ENCODE peak calls at places on chromosomes 1 and 21, in five cellular contexts. K is mucosa of descending colon, C is lung, X is esophagus muscularis mucosa, N is neural progenitor cell. E is an unnamed sample.

GRCh38 chr1:109832935-109833334 is 69.2 kb upstream of the EPS8L3 start:
- DNase-seq in K (no peak), C (no peak), X (no peak), N (no peak), E (no peak)

GRCh38 chr1:34885405-34886247 is 26.1 kb upstream of the SMIM12 start:
- DNase-seq in K (peak; percentile 73), C (peak; percentile 44), X (no peak), N (peak; percentile 74), E (no peak)

GRCh38 chr1:206001476-206001888 is 1.7 kb downstream of the RAB7B start:
- DNase-seq in K (no peak), C (peak; percentile 60), X (no peak), N (no peak), E (no peak)

GRCh38 chr21:45522986-45523385 is 19.3 kb downstream of the SLC19A1 start:
- DNase-seq in K (no peak), C (no peak), X (no peak), N (no peak), E (no peak)

GRCh38 chr1:170663011-170663410 is 920 bp upstream of the PRRX1 start:
- DNase-seq in K (no peak), C (no peak), X (no peak), N (peak; percentile 75), E (no peak)

GRCh38 chr1:10932088-10932487 is 80.4 kb upstream of the TARDBP start:
- DNase-seq in K (no peak), C (no peak), X (no peak), N (no peak), E (no peak)

GRCh38 chr1:174262747-174263241 is 103.5 kb downstream of the RABGAP1L start:
- DNase-seq in K (peak; percentile 28), C (no peak), X (no peak), N (peak; percentile 56), E (peak; percentile 32)

GRCh38 chr21:42216726-42217572 is 2.0 kb upstream of the ABCG1 start:
- DNase-seq in K (no peak), C (no peak), X (no peak), N (no peak), E (no peak)

GRCh38 chr1:58904299-58905125 is 120.7 kb upstream of the JUN start:
- DNase-seq in K (no peak), C (no peak), X (peak; percentile 42), N (no peak), E (no peak)

GRCh38 chr1:155295183-155295941 is 5.9 kb downstream of the PKLR start:
- DNase-seq in K (no peak), C (no peak), X (no peak), N (no peak), E (no peak)

GRCh38 chr1:248421384-248421783 is 18.5 kb downstream of the OR2T1 start:
- DNase-seq in K (no peak), C (no peak), X (no peak), N (no peak), E (no peak)

GRCh38 chr1:160954158-160955104 is at the start of gene ITLN2:
- DNase-seq in K (peak; percentile 39), C (no peak), X (no peak), N (peak; percentile 78), E (no peak)

GRCh38 chr1:54764132-54764921 is at the start of gene PARS2:
- DNase-seq in K (peak; percentile 98), C (peak; percentile 95), X (peak; percentile 98), N (peak; percentile 100), E (peak; percentile 99)

GRCh38 chr1:1920057-1920607 is 1.1 kb upstream of the TMEM52 start:
- DNase-seq in K (no peak), C (no peak), X (no peak), N (no peak), E (no peak)
- H3K4me3 ChIP-seq in K (no peak overlapping the region), C (no peak overlapping the region), X (peak overlapping the region; percentile 62), N (peak overlapping the region; percentile 34), E (no peak overlapping the region)

DNA sequence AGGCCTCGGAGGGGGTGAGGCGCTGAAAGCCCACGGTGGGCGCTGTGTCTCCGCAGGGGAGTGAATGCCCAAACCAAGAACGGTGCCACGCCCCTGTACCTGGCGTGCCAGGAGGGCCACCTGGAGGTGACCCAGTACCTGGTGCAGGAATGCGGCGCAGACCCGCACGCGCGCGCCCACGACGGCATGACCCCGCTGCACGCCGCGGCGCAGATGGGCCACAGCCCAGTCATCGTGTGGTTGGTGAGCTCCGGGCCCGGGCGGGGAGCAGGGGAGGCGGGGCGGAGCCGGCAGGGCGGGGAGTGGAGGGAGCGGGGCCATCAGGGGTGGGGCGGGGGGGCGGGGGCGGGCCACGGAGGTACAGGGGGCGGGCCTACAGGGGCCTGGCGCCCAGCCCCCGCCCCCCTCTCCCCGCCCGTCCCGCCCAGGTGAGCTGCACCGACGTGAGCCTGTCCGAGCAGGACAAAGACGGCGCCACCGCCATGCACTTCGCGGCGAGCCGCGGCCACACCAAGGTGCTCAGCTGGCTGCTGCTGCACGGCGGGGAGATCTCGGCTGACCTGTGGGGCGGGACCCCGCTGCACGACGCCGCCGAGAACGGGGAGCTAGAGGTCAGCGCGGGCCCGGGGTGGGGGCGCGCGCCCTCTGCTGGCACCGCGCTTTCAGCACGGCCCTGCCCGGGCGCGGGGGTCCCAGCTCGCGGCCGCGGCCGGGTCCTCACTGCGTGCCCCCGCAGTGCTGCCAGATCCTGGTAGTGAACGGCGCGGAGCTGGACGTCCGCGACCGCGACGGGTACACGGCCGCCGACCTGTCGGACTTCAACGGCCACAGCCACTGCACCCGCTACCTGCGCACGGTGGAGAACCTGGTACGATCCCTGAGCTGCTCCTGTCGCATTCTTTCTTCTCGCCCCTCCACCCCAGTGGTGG is 15.9 kb downstream of the ESPN start:
- DNase-seq in K (peak; percentile 82), C (peak; percentile 62), X (no peak), N (peak; percentile 84), E (no peak)
- TF ChIP-seq CTCF in K (peak; percentile 32), C (no peak), X (no peak), N (peak; percentile 65), E (peak; percentile 16)

DNA sequence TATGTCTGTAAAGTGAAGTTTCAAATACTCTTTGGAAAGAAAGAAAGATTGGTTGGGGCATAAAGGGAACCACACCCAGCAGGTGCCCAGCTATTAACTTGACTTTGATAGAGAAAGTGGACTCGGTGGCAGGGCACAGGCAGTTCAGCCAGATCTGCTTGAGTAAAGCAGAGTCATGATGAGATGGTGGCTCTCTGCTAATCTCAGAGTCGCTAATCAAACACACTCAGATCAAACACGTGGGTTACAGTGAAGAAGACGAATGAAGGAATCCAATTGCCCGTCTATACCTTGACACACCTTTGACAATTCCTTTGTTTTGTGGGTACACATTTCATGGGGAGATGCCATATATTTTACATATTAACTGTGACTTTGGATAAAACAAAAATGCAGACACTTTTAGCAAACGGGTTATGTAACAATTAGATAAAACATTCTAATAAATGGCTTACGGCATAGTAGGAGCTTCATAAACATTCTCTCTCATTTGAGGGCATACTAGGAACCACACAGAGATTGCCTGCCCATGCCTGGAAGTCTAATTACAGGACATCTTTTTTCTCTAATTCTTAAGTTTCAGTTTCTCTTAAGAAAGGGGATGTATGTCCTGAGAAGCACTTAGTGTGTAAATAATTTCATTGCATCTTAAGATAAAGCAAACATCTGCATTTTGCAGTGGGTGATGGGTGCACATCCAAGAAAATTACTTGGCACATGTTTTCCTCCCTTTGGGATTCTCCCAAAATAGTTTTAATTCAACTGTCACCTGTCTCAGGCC is 7.2 kb downstream of the CBR1 start:
- DNase-seq in K (peak; percentile 52), C (no peak), X (no peak), N (no peak), E (no peak)
- H3K4me3 ChIP-seq in K (no peak overlapping the region), C (no peak overlapping the region), X (no peak overlapping the region), N (no peak overlapping the region), E (no peak overlapping the region)

DNA sequence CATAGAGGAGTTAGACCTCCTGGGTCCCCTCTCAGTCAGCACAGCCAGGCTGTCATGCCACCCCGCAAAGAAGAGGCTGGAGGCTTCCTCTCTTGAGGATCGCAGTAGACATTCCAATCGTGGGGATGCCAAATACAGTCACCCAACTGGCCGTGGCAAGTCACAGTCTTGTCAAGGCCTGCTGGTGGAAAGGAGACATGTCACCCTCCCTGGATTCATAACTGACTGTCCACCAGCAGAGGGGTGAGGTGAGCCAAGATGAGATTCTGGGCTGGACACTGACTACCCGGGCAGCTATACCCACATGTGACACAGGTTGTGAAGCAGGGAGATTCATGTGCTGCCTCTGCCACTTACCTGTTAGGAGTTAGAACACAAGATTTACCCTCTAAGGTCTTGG is 123.5 kb upstream of the NGF start:
- DNase-seq in K (no peak), C (no peak), X (no peak), N (no peak), E (no peak)
- TF ChIP-seq CTCF in K (no peak), C (no peak), X (no peak), N (no peak), E (no peak)

GRCh38 chr1:222995620-222996306 is 147.3 kb downstream of the TLR5 start:
- DNase-seq in K (no peak), C (no peak), X (no peak), N (no peak), E (no peak)

GRCh38 chr1:222994506-222995229 is 148.4 kb downstream of the TLR5 start:
- DNase-seq in K (no peak), C (no peak), X (no peak), N (peak; percentile 22), E (no peak)

GRCh38 chr1:222991908-222992307 is 151.1 kb downstream of the TLR5 start:
- DNase-seq in K (no peak), C (no peak), X (no peak), N (no peak), E (no peak)

GRCh38 chr1:222996307-222996983 is 146.6 kb downstream of the TLR5 start:
- DNase-seq in K (no peak), C (no peak), X (no peak), N (no peak), E (no peak)

DNA sequence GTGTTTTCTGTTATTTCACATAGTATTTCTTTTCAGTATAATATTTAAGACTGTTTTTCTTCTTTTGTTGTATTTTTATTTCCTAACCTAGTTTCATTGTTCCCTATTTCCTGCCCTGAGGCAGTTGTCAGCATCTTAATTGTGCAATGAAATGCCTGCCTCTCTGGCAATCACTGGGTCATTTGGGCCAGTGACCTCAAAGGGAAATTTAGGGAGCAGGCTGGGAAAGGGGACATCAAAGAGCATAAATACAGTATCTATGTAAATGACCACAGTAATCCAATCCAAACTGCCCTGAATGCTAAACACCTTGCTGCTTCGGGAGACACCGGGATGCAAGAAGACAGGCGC is 147.8 kb downstream of the TLR5 start:
- DNase-seq in K (no peak), C (no peak), X (no peak), N (no peak), E (no peak)
- H3K4me3 ChIP-seq in K (no peak overlapping the region), C (no peak overlapping the region), X (no peak overlapping the region), N (no peak overlapping the region), E (no peak overlapping the region)

E was measured in LNCaP clone FGC.